ENCODE peak calls at places on chromosome 16, in six cellular contexts. K is epithelial cell of esophagus, V is endothelial cell of umbilical vein, G is heart left ventricle, O is HFF-Myc, S is breast epithelium. R is an unnamed sample.

GRCh38 chr16:50208460-50208931 is 55.4 kb downstream of the TENT4B start:
- DNase-seq in K (peak; percentile 63), V (peak; percentile 85), G (no peak), O (peak; percentile 79), S (no peak), R (no peak)

GRCh38 chr16:24151482-24151939 is 104.6 kb upstream of the CACNG3 start:
- DNase-seq in K (no peak), V (peak; percentile 88), G (no peak), O (no peak), S (no peak), R (no peak)

GRCh38 chr16:80997139-80997798 is 9.4 kb downstream of the CMC2 start:
- DNase-seq in K (no peak), V (peak; percentile 54), G (no peak), O (no peak), S (no peak), R (no peak)

GRCh38 chr16:11871193-11871592 is 19.9 kb upstream of the RSL1D1 start:
- DNase-seq in K (no peak), V (peak; percentile 34), G (no peak), O (no peak), S (no peak), R (peak; percentile 24)

GRCh38 chr16:57263585-57264351 is 18.7 kb downstream of the ARL2BP start:
- DNase-seq in K (no peak), V (no peak), G (no peak), O (no peak), S (no peak), R (no peak)

GRCh38 chr16:54654429-54654828 is 276.2 kb upstream of the IRX5 start:
- DNase-seq in K (no peak), V (no peak), G (no peak), O (no peak), S (no peak), R (no peak)

GRCh38 chr16:24670623-24671454 is 58.6 kb upstream of the TNRC6A start:
- DNase-seq in K (peak; percentile 48), V (peak; percentile 59), G (peak; percentile 66), O (peak; percentile 78), S (no peak), R (peak; percentile 5)

GRCh38 chr16:78175287-78175686 is 75.8 kb downstream of the WWOX start:
- DNase-seq in K (peak; percentile 11), V (no peak), G (no peak), O (no peak), S (no peak), R (no peak)

GRCh38 chr16:54482892-54483574 is 196.4 kb upstream of the IRX3 start:
- DNase-seq in K (no peak), V (no peak), G (peak; percentile 56), O (no peak), S (no peak), R (no peak)

GRCh38 chr16:56281256-56281805 is 90.0 kb downstream of the GNAO1 start:
- DNase-seq in K (peak; percentile 22), V (no peak), G (no peak), O (no peak), S (no peak), R (no peak)

GRCh38 chr16:20763461-20764232 is at the start of gene ACSM3:
- DNase-seq in K (peak; percentile 84), V (peak; percentile 46), G (peak; percentile 44), O (peak; percentile 76), S (peak; percentile 68), R (peak; percentile 59)

GRCh38 chr16:21962475-21962874 is 9.3 kb downstream of the UQCRC2 start:
- DNase-seq in K (no peak), V (no peak), G (no peak), O (no peak), S (no peak), R (no peak)

GRCh38 chr16:12252616-12253015 is 276.1 kb downstream of the SNX29 start:
- DNase-seq in K (no peak), V (no peak), G (no peak), O (no peak), S (no peak), R (peak; percentile 51)

GRCh38 chr16:84795338-84796053 is 24.3 kb upstream of the CRISPLD2 start:
- DNase-seq in K (peak; percentile 39), V (peak; percentile 10), G (peak; percentile 83), O (peak; percentile 69), S (peak; percentile 28), R (peak; percentile 31)

GRCh38 chr16:22665048-22665797 is 148.7 kb upstream of the HS3ST2 start:
- DNase-seq in K (no peak), V (no peak), G (no peak), O (no peak), S (no peak), R (no peak)

GRCh38 chr16:88673685-88674398 is 11.0 kb upstream of the MVD start:
- DNase-seq in K (no peak), V (no peak), G (no peak), O (no peak), S (no peak), R (no peak)

GRCh38 chr16:71635632-71636031 is 9.6 kb downstream of the MARVELD3 start:
- DNase-seq in K (no peak), V (no peak), G (no peak), O (no peak), S (no peak), R (no peak)

GRCh38 chr16:46898006-46898405 is 13.8 kb downstream of the GPT2 start:
- DNase-seq in K (no peak), V (no peak), G (no peak), O (no peak), S (no peak), R (no peak)

GRCh38 chr16:70553175-70553574 is 29.6 kb downstream of the SF3B3 start:
- DNase-seq in K (peak; percentile 49), V (no peak), G (no peak), O (no peak), S (no peak), R (no peak)

DNA sequence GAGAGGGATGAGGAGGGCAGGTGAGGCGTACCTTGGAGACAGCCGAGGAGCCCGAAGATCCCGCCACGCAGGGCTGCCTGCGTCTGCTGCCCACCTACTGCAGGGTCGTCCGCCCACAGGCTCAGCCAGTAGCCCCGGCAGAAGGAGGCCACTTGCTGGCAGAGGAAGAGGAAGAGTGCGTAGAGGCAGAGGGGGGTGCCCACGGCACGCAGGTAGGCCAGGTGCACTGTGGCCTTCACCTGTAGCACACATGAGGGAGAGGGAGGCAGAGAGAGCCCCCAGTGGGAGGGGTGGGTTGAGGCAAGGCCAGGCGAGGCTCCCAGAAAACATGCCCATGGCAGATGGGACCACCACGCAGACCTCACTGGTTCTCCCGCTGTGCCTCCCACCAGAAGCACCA is 53.7 kb downstream of the ABCC6 start:
- DNase-seq in K (no peak), V (no peak), G (no peak), O (no peak), S (no peak), R (no peak)
- TF ChIP-seq CTCF in K (no peak), V (no peak), G (no peak), O (no peak), S (no peak), R (no peak)

GRCh38 chr16:761580-761979 is 1.0 kb downstream of the MSLN start:
- DNase-seq in K (no peak), V (no peak), G (peak; percentile 2), O (no peak), S (no peak), R (no peak)

GRCh38 chr16:760498-761343 is at the start of gene MSLN:
- DNase-seq in K (peak; percentile 76), V (no peak), G (peak; percentile 6), O (no peak), S (no peak), R (no peak)

GRCh38 chr16:763386-763785 is 2.9 kb downstream of the MSLN start:
- DNase-seq in K (no peak), V (no peak), G (peak; percentile 4), O (no peak), S (no peak), R (no peak)

GRCh38 chr16:762595-763268 is 2.2 kb downstream of the MSLN start:
- DNase-seq in K (no peak), V (no peak), G (peak; percentile 2), O (no peak), S (no peak), R (no peak)

GRCh38 chr16:762049-762513 is 1.5 kb downstream of the MSLN start:
- DNase-seq in K (no peak), V (no peak), G (peak; percentile 2), O (no peak), S (no peak), R (no peak)
- TF ChIP-seq CTCF in K (no peak), V (no peak), G (no peak), O (no peak), S (no peak), R (no peak)

GRCh38 chr16:66961065-66961744 is at the start of gene CES3:
- DNase-seq in K (peak; percentile 71), V (peak; percentile 46), G (no peak), O (peak; percentile 29), S (no peak), R (peak; percentile 76)
- TF ChIP-seq CTCF in K (peak; percentile 80), V (peak; percentile 88), G (peak; percentile 38), O (peak; percentile 91), S (no peak), R (peak; percentile 69)

DNA sequence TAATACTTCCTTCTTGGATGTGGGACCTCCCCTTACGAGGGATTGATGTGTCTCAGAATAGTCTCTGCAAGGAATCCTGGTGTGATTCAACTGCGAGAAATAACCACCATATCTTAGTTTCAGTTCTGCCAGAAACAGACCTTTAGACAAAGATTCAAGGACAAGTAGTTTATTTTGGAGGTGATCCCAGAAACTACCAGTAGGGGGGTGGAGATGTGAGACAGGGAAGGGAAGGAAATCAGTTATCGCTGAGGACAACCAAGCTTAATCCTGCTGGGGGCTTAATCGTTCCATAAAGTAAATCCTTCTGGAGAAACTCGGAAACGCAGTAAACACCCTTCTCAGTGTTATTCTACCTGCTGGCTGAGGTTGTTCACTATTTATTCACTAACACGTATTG is 5.0 kb upstream of the SDR42E1 start:
- DNase-seq in K (peak; percentile 56), V (peak; percentile 90), G (no peak), O (no peak), S (no peak), R (no peak)
- TF ChIP-seq CTCF in K (peak; percentile 55), V (peak; percentile 58), G (peak; percentile 38), O (peak; percentile 37), S (no peak), R (no peak)

R was measured in thyroid gland.